ENCODE peak calls at places on chromosomes 4 and X, in seven cellular contexts. Q is HCT116, E is K562, N is A549, L is IMR-90, H is H1, C is HepG2. D is an unnamed sample.

GRCh38 chrX:39445336-39445735 is 644.1 kb downstream of the MID1IP1 start:
- DNase-seq in Q (no peak), E (peak), N (peak), L (no peak), H (no peak), C (no peak), D (no peak)

GRCh38 chr4:31557444-31557843 is 837.3 kb downstream of the PCDH7 start:
- DNase-seq in Q (no peak), E (no peak), N (peak), L (no peak), H (no peak), C (no peak), D (no peak)

GRCh38 chr4:151408380-151408629 is 671 bp upstream of the FHIP1A start:
- DNase-seq in Q (no peak), E (no peak), N (no peak), L (no peak), H (no peak), C (no peak), D (no peak)

GRCh38 chr4:164959896-164960295 is 17.6 kb downstream of the TRIM61 start:
- DNase-seq in Q (no peak), E (no peak), N (no peak), L (peak), H (no peak), C (no peak), D (no peak)

GRCh38 chrX:108396188-108396885 is 41.9 kb downstream of the COL4A6 start:
- DNase-seq in Q (peak), E (no peak), N (peak), L (peak), H (no peak), C (peak), D (no peak)

GRCh38 chr4:30256105-30256828 is 463.9 kb upstream of the PCDH7 start:
- DNase-seq in Q (no peak), E (no peak), N (no peak), L (no peak), H (no peak), C (no peak), D (no peak)

GRCh38 chrX:66760648-66761047 is 121.8 kb upstream of the EDA2R start:
- DNase-seq in Q (no peak), E (no peak), N (peak), L (no peak), H (no peak), C (no peak), D (no peak)

GRCh38 chrX:154059729-154060245 is 37.7 kb downstream of the MECP2 start:
- DNase-seq in Q (no peak), E (no peak), N (no peak), L (no peak), H (no peak), C (no peak), D (no peak)

GRCh38 chr4:62740296-62740695 is 1540.2 kb downstream of the ADGRL3 start:
- DNase-seq in Q (no peak), E (no peak), N (no peak), L (no peak), H (no peak), C (no peak), D (no peak)

GRCh38 chrX:119758682-119759332 is 419 bp downstream of the SOWAHD start:
- DNase-seq in Q (no peak), E (peak), N (no peak), L (no peak), H (no peak), C (no peak), D (no peak)

GRCh38 chr4:186040316-186040715 is 28.6 kb upstream of the TLR3 start:
- DNase-seq in Q (no peak), E (no peak), N (no peak), L (no peak), H (no peak), C (no peak), D (no peak)

GRCh38 chr4:84481879-84482245 is 17.2 kb downstream of the NKX6-1 start:
- DNase-seq in Q (no peak), E (no peak), N (no peak), L (no peak), H (no peak), C (no peak), D (no peak)

GRCh38 chr4:17701146-17701859 is 80.1 kb downstream of the FAM184B start:
- DNase-seq in Q (no peak), E (no peak), N (no peak), L (no peak), H (no peak), C (no peak), D (no peak)

GRCh38 chr4:20180509-20180908 is 71.2 kb upstream of the SLIT2 start:
- DNase-seq in Q (no peak), E (no peak), N (no peak), L (no peak), H (no peak), C (no peak), D (no peak)

GRCh38 chr4:48290146-48290772 is 20.6 kb upstream of the TEC start:
- DNase-seq in Q (peak), E (peak), N (peak), L (no peak), H (no peak), C (peak), D (no peak)

GRCh38 chr4:158810487-158811215 is 41.8 kb downstream of the FNIP2 start:
- DNase-seq in Q (peak), E (no peak), N (peak), L (peak), H (no peak), C (no peak), D (no peak)

GRCh38 chr4:92305878-92306520 is 2.2 kb downstream of the GRID2 start:
- DNase-seq in Q (no peak), E (no peak), N (no peak), L (no peak), H (no peak), C (no peak), D (no peak)

GRCh38 chr4:4356106-4357041 is 30.5 kb upstream of the NSG1 start:
- DNase-seq in Q (no peak), E (no peak), N (no peak), L (no peak), H (no peak), C (no peak), D (no peak)

GRCh38 chr4:32119907-32120306 is 1399.7 kb downstream of the PCDH7 start:
- DNase-seq in Q (no peak), E (no peak), N (no peak), L (no peak), H (no peak), C (no peak), D (no peak)

GRCh38 chr4:26584725-26585124 is 841 bp downstream of the TBC1D19 start:
- DNase-seq in Q (no peak), E (no peak), N (no peak), L (no peak), H (no peak), C (no peak), D (no peak)

GRCh38 chr4:148081267-148081666 is 349.4 kb downstream of the ARHGAP10 start:
- DNase-seq in Q (no peak), E (no peak), N (no peak), L (no peak), H (no peak), C (no peak), D (no peak)

GRCh38 chrX:140765043-140765784 is 55.7 kb downstream of the LINC00632 start:
- DNase-seq in Q (no peak), E (no peak), N (peak), L (peak), H (no peak), C (no peak), D (no peak)

GRCh38 chr4:2797545-2798305 is 4.8 kb downstream of the SH3BP2 start:
- DNase-seq in Q (no peak), E (no peak), N (no peak), L (no peak), H (no peak), C (no peak), D (no peak)

GRCh38 chr4:173517781-173518371 is 12.2 kb downstream of the HAND2 start:
- DNase-seq in Q (no peak), E (no peak), N (no peak), L (no peak), H (no peak), C (no peak), D (no peak)

GRCh38 chrX:153651540-153652079 is 4.6 kb downstream of the DUSP9 start:
- DNase-seq in Q (no peak), E (no peak), N (peak), L (no peak), H (no peak), C (peak), D (no peak)

GRCh38 chr4:165964591-165964990 is 91.6 kb downstream of the TLL1 start:
- DNase-seq in Q (no peak), E (no peak), N (no peak), L (no peak), H (no peak), C (no peak), D (no peak)

GRCh38 chrX:9573282-9574106 is 108.6 kb downstream of the TBL1X start:
- DNase-seq in Q (no peak), E (no peak), N (no peak), L (no peak), H (no peak), C (no peak), D (no peak)

GRCh38 chr4:2251795-2252529 is 9.9 kb downstream of the MXD4 start:
- DNase-seq in Q (no peak), E (no peak), N (no peak), L (no peak), H (no peak), C (no peak), D (no peak)

GRCh38 chr4:121791481-121791880 is 9.6 kb upstream of the EXOSC9 start:
- DNase-seq in Q (no peak), E (no peak), N (no peak), L (peak), H (no peak), C (no peak), D (no peak)

GRCh38 chr4:130574215-130574614 is 1478.3 kb downstream of the C4orf33 start:
- DNase-seq in Q (no peak), E (no peak), N (no peak), L (no peak), H (no peak), C (no peak), D (no peak)

GRCh38 chr4:141851246-141851891 is 215.0 kb downstream of the IL15 start:
- DNase-seq in Q (no peak), E (no peak), N (no peak), L (peak), H (no peak), C (no peak), D (no peak)

GRCh38 chrX:107674480-107675364 is 46.4 kb downstream of the PRPS1 start:
- DNase-seq in Q (no peak), E (peak), N (no peak), L (no peak), H (no peak), C (no peak), D (no peak)

GRCh38 chrX:49184294-49185061 is 1.7 kb downstream of the PRICKLE3 start:
- DNase-seq in Q (peak), E (peak), N (peak), L (peak), H (peak), C (no peak), D (no peak)

GRCh38 chrX:49185062-49185394 is 1.1 kb downstream of the PRICKLE3 start:
- DNase-seq in Q (no peak), E (no peak), N (no peak), L (no peak), H (no peak), C (no peak), D (no peak)

GRCh38 chrX:49187028-49187394 is 838 bp upstream of the PRICKLE3 start:
- DNase-seq in Q (no peak), E (no peak), N (no peak), L (no peak), H (no peak), C (no peak), D (no peak)

GRCh38 chrX:49187526-49187925 is 1.4 kb upstream of the PRICKLE3 start:
- DNase-seq in Q (no peak), E (no peak), N (no peak), L (no peak), H (no peak), C (no peak), D (no peak)

GRCh38 chrX:49186125-49187027 is at the start of gene PRICKLE3:
- DNase-seq in Q (no peak), E (peak), N (peak), L (peak), H (no peak), C (peak), D (no peak)
- TF ChIP-seq CEBPB in Q (no peak), E (no peak), N (no peak), L (no peak), H (no peak), C (no peak), D (no peak)

GRCh38 chrX:22650691-22651090 is 349.1 kb upstream of the DDX53 start:
- DNase-seq in Q (no peak), E (no peak), N (no peak), L (no peak), H (no peak), C (no peak), D (no peak)

DNA sequence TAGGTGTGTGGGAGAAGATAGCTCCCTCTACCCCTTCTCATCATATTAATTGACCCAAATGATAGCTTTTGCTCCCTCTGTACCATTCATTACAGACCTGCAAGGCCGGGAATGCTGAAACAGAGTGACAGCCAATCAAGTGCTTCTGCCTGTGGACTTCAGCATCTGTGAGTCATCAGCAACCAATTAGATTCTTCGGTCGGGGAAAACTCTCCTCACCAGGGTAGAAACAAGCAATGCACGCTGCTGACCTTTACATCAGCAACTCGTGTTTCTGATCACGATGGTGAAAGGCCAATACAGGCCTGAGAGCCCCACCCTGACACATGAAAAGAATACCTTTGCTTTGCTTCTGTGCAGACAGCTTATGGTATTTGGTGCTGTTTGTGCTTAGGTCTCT is 347.2 kb upstream of the DDX53 start:
- DNase-seq in Q (no peak), E (no peak), N (peak), L (peak), H (no peak), C (peak), D (no peak)
- TF ChIP-seq CEBPB in Q (no peak), E (no peak), N (no peak), L (no peak), H (no peak), C (no peak), D (no peak)

GRCh38 chr4:911221-911751 is 20.8 kb downstream of the GAK start:
- DNase-seq in Q (no peak), E (no peak), N (no peak), L (no peak), H (no peak), C (no peak), D (no peak)

GRCh38 chr4:913280-913618 is 18.9 kb downstream of the GAK start:
- DNase-seq in Q (no peak), E (no peak), N (no peak), L (no peak), H (no peak), C (no peak), D (no peak)

GRCh38 chr4:911871-912490 is 20.1 kb downstream of the GAK start:
- DNase-seq in Q (no peak), E (no peak), N (no peak), L (no peak), H (no peak), C (no peak), D (no peak)

GRCh38 chr4:914531-914930 is 17.6 kb downstream of the GAK start:
- DNase-seq in Q (no peak), E (no peak), N (no peak), L (no peak), H (no peak), C (no peak), D (no peak)

GRCh38 chr4:912548-913279 is 19.4 kb downstream of the GAK start:
- DNase-seq in Q (no peak), E (no peak), N (no peak), L (no peak), H (no peak), C (no peak), D (no peak)
- TF ChIP-seq CEBPB in Q (no peak), E (no peak), N (no peak), L (no peak), H (no peak), C (no peak), D (no peak)

DNA sequence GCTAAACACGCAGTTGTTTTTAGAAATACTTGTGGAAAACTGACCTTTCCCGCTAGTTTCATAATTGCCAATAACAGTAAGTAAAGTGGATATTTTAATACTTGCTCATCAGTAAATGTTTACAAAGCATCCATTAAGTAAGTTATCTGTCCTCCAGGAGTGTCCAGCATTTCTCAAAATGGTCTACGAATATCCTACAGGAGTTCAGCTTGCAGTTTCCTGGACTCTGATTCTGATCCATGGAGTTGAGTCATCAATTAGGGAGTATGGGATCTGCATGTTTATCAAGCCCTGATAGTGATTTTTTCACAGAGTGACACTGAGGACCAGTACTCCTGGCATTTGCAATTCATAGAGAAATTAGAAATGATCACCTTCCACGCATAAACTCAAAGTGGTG is 325.2 kb upstream of the AADAT start:
- DNase-seq in Q (no peak), E (no peak), N (no peak), L (peak), H (no peak), C (no peak), D (no peak)
- TF ChIP-seq CEBPB in Q (no peak), E (no peak), N (no peak), L (no peak), H (no peak), C (no peak), D (no peak)

DNA sequence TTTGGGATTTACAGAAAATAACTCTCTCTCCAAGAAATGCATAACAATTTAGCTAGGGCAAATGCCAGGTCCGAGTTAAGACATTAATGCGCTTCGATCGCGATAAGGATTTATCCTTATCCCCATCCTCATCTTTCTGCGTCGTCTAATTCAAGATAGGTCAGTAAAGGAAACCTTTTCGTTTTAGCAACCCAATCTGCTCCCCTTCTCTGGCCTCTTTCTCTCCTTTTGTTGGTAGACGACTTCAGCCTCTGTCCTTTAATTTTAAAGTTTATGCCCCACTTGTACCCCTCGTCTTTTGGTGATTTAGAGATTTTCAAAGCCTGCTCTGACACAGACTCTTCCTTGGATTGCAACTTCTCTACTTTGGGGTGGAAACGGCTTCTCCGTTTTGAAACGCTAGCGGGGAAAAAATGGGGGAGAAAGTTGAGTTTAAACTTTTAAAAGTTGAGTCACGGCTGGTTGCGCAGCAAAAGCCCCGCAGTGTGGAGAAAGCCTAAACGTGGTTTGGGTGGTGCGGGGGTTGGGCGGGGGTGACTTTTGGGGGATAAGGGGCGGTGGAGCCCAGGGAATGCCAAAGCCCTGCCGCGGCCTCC is 533 bp upstream of the FGF2 start:
- DNase-seq in Q (no peak), E (no peak), N (no peak), L (peak), H (no peak), C (no peak), D (no peak)
- TF ChIP-seq CEBPB in Q (no peak), E (no peak), N (no peak), L (peak), H (no peak), C (no peak), D (no peak)

GRCh38 chr4:118180776-118181175 is 146.5 kb downstream of the NDST3 start:
- DNase-seq in Q (no peak), E (no peak), N (no peak), L (peak), H (no peak), C (no peak), D (no peak)
- TF ChIP-seq CEBPB in Q (no peak), E (no peak), N (no peak), L (no peak), H (no peak), C (no peak), D (no peak)

DNA sequence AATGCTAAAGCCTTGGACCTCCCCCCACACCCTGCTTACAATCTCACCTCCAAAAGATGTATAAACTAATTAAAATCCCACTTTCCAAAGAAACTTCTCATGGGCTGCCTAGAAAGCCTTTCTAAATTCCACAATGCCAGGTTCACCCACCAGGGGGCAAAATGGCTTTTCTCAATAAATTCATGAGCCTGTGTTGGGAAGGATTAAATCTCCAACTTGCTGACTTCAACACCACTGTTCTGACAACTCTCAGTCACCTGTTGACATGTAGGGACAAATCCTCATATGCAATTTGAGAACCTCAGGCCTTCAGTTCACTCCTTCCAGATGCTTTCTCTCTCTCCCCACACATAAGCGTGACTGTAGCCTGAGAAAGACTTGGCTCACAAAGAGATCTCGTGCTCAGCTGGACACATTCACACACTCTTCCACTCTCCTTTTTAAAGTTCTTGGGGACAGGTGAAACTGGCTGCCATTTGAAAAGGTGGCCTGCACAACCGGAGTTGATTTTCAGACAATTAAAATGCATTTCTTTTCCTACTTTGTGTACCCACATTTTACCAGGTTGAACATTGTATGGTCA is 88.6 kb upstream of the PRPS2 start:
- DNase-seq in Q (peak), E (peak), N (peak), L (no peak), H (no peak), C (peak), D (no peak)
- TF ChIP-seq CEBPB in Q (no peak), E (no peak), N (no peak), L (no peak), H (no peak), C (no peak), D (no peak)

DNA sequence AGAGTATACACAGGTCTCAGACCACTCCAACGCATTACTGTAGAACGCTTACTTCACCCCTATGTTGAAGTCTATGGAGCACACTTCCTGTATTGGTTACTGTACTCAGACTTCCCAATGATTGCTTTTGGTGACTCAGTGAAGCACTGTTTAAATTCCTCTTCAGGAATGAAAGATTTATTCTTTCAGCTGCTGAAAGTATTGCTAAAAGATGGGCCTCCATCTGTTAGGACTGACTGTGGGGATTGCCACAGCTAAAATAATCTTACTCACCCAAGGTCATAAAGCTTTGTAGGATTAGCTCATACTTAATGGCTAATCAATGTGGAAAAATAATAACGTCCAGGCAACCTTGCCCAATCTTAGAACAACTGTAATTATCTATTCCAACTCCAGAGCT is 281.8 kb upstream of the HS3ST1 start:
- DNase-seq in Q (no peak), E (no peak), N (no peak), L (peak), H (no peak), C (no peak), D (no peak)
- TF ChIP-seq CEBPB in Q (no peak), E (no peak), N (no peak), L (peak), H (no peak), C (no peak), D (no peak)

D was measured in GM12878.